ENCODE peak calls at places on chromosomes 16 and 17, in six cellular contexts. L is EL; F is activated naive CD4-positive, alpha-beta T cell treated with anti-CD3 and anti-CD28 coated beads, Interleukin-2, amount 10 ng/mL, durations not matched to agents 7 days and 5 days; A is NCI-H1092; U is EH; Y is Daoy. I is an unnamed sample.

GRCh38 chr16:47774661-47775060 is 313.5 kb downstream of the PHKB start:
- DNase-seq in L (peak; percentile 14), F (no peak), A (no peak), U (no peak), Y (peak; percentile 19), I (no peak)

GRCh38 chr16:50657251-50657650 is 23.9 kb downstream of the SNX20 start:
- DNase-seq in L (peak; percentile 18), F (no peak), A (no peak), U (no peak), Y (no peak), I (no peak)

GRCh38 chr17:75087558-75088453 is at the start of gene SLC16A5:
- DNase-seq in L (peak; percentile 97), F (peak; percentile 76), A (no peak), U (peak; percentile 97), Y (no peak), I (peak; percentile 93)

GRCh38 chr17:78969865-78970264 is 9.9 kb downstream of the LGALS3BP start:
- DNase-seq in L (no peak), F (no peak), A (peak; percentile 18), U (no peak), Y (no peak), I (no peak)

GRCh38 chr16:2328428-2328827 is 12.1 kb downstream of the ABCA3 start:
- DNase-seq in L (no peak), F (no peak), A (no peak), U (no peak), Y (no peak), I (no peak)

GRCh38 chr17:61495161-61495857 is 43.1 kb downstream of the TBX4 start:
- DNase-seq in L (peak; percentile 88), F (no peak), A (no peak), U (peak; percentile 68), Y (peak; percentile 81), I (peak; percentile 85)

GRCh38 chr17:57549468-57549867 is 195.6 kb downstream of the CCDC182 start:
- DNase-seq in L (no peak), F (no peak), A (no peak), U (no peak), Y (no peak), I (no peak)

GRCh38 chr16:46949216-46949892 is 24.1 kb downstream of the DNAJA2 start:
- DNase-seq in L (no peak), F (no peak), A (no peak), U (no peak), Y (no peak), I (no peak)

GRCh38 chr16:85826686-85827247 is 27.3 kb downstream of the COX4I1 start:
- DNase-seq in L (no peak), F (no peak), A (no peak), U (no peak), Y (no peak), I (no peak)

GRCh38 chr17:15260376-15261062 is 4.6 kb downstream of the PMP22 start:
- DNase-seq in L (peak; percentile 91), F (peak; percentile 63), A (peak; percentile 24), U (peak; percentile 92), Y (peak; percentile 94), I (peak; percentile 83)

GRCh38 chr16:57092786-57093301 is 461 bp downstream of the CPNE2 start:
- DNase-seq in L (peak; percentile 40), F (peak; percentile 60), A (no peak), U (peak; percentile 35), Y (peak; percentile 28), I (peak; percentile 70)

GRCh38 chr17:80529104-80529903 is 15.3 kb upstream of the RPTOR start:
- DNase-seq in L (no peak), F (no peak), A (no peak), U (no peak), Y (no peak), I (no peak)

GRCh38 chr17:21689604-21690003 is 2.7 kb upstream of the KCNJ18 start:
- DNase-seq in L (peak; percentile 91), F (no peak), A (no peak), U (peak; percentile 91), Y (peak; percentile 93), I (peak; percentile 96)

GRCh38 chr16:55294947-55295346 is 29.1 kb upstream of the IRX6 start:
- DNase-seq in L (no peak), F (no peak), A (no peak), U (no peak), Y (peak; percentile 62), I (peak; percentile 92)

GRCh38 chr17:2337811-2338657 is 733 bp downstream of the SGSM2 start:
- DNase-seq in L (peak; percentile 70), F (peak; percentile 71), A (peak; percentile 8), U (peak; percentile 64), Y (peak; percentile 79), I (peak; percentile 63)

GRCh38 chr16:85221081-85221809 is 109.0 kb upstream of the CIBAR2 start:
- DNase-seq in L (no peak), F (no peak), A (no peak), U (no peak), Y (no peak), I (no peak)

GRCh38 chr16:88875703-88876234 is 9.3 kb upstream of the PABPN1L start:
- DNase-seq in L (no peak), F (no peak), A (no peak), U (no peak), Y (no peak), I (no peak)

GRCh38 chr17:12584727-12585126 is 81.0 kb upstream of the MYOCD start:
- DNase-seq in L (no peak), F (no peak), A (no peak), U (no peak), Y (peak; percentile 50), I (no peak)

GRCh38 chr16:86772671-86773338 is 194.5 kb downstream of the FOXL1 start:
- DNase-seq in L (peak; percentile 96), F (no peak), A (no peak), U (peak; percentile 99), Y (peak; percentile 96), I (peak; percentile 35)

GRCh38 chr16:71930993-71931392 is 35.7 kb downstream of the IST1 start:
- DNase-seq in L (no peak), F (no peak), A (no peak), U (no peak), Y (no peak), I (no peak)

GRCh38 chr17:48111937-48112241 is 4.3 kb downstream of the SNX11 start:
- DNase-seq in L (no peak), F (no peak), A (no peak), U (no peak), Y (no peak), I (no peak)

GRCh38 chr16:30758988-30759461 is 2.8 kb downstream of the CFAP119 start:
- DNase-seq in L (no peak), F (no peak), A (no peak), U (no peak), Y (no peak), I (no peak)

GRCh38 chr17:59488805-59489204 is 76.6 kb upstream of the DHX40 start:
- DNase-seq in L (no peak), F (no peak), A (no peak), U (no peak), Y (no peak), I (no peak)

GRCh38 chr17:8825802-8826201 is 26.6 kb upstream of the MFSD6L start:
- DNase-seq in L (no peak), F (no peak), A (no peak), U (no peak), Y (no peak), I (no peak)

GRCh38 chr17:74367206-74367605 is at the start of gene GPR142:
- DNase-seq in L (no peak), F (no peak), A (no peak), U (no peak), Y (no peak), I (no peak)

GRCh38 chr16:1960665-1961630 is 1.6 kb downstream of the NDUFB10 start:
- DNase-seq in L (peak; percentile 67), F (no peak), A (no peak), U (peak; percentile 42), Y (peak; percentile 57), I (peak; percentile 63)